ENCODE peak calls at places on chromosomes 12 and 14, in eight cellular contexts. M is GM23338, W is transverse colon, G is thoracic aorta, Y is heart right ventricle, O is psoas muscle, J is cardiac muscle cell, N is ovary. Z is an unnamed sample.

GRCh38 chr12:69886715-69887114 is 61.7 kb downstream of the MYRFL start:
- DNase-seq in M (no peak), W (no peak), G (no peak), Y (no peak), O (no peak), J (no peak), N (no peak), Z (no peak)

GRCh38 chr12:124040286-124040685 is 67.3 kb downstream of the ZNF664 start:
- DNase-seq in M (no peak), W (no peak), G (no peak), Y (no peak), O (no peak), J (peak), N (no peak), Z (no peak)

GRCh38 chr14:35632276-35633071 is 98.5 kb downstream of the INSM2 start:
- DNase-seq in M (no peak), W (no peak), G (no peak), Y (no peak), O (no peak), J (peak), N (no peak), Z (peak)

GRCh38 chr12:112386726-112387125 is 4.5 kb upstream of the HECTD4 start:
- DNase-seq in M (no peak), W (no peak), G (no peak), Y (peak), O (no peak), J (peak), N (no peak), Z (no peak)

GRCh38 chr12:123106640-123107359 is 44.1 kb downstream of the PITPNM2 start:
- DNase-seq in M (no peak), W (peak), G (no peak), Y (peak), O (peak), J (no peak), N (no peak), Z (no peak)

GRCh38 chr12:29741342-29742241 is 42.1 kb downstream of the TMTC1 start:
- DNase-seq in M (no peak), W (no peak), G (no peak), Y (no peak), O (no peak), J (peak), N (no peak), Z (peak)

GRCh38 chr14:32998433-32998832 is 59.8 kb downstream of the NPAS3 start:
- DNase-seq in M (peak), W (no peak), G (no peak), Y (no peak), O (no peak), J (peak), N (no peak), Z (peak)

GRCh38 chr14:101726295-101726953 is 35.1 kb upstream of the PPP2R5C start:
- DNase-seq in M (no peak), W (no peak), G (no peak), Y (no peak), O (no peak), J (no peak), N (no peak), Z (no peak)

GRCh38 chr14:98304574-98304973 is 967.4 kb downstream of the BCL11B start:
- DNase-seq in M (no peak), W (no peak), G (no peak), Y (no peak), O (no peak), J (no peak), N (no peak), Z (no peak)

GRCh38 chr12:111842556-111843396 is 748 bp downstream of the MAPKAPK5 start:
- DNase-seq in M (peak), W (peak), G (no peak), Y (no peak), O (no peak), J (peak), N (no peak), Z (no peak)

GRCh38 chr12:93851245-93851665 is 174.1 kb downstream of the CRADD start:
- DNase-seq in M (no peak), W (peak), G (no peak), Y (no peak), O (no peak), J (no peak), N (no peak), Z (no peak)

GRCh38 chr14:98578204-98578603 is 693.8 kb downstream of the BCL11B start:
- DNase-seq in M (no peak), W (no peak), G (no peak), Y (no peak), O (no peak), J (no peak), N (no peak), Z (peak)

GRCh38 chr12:27865421-27865820 is 85.4 kb upstream of the MANSC4 start:
- DNase-seq in M (no peak), W (no peak), G (no peak), Y (no peak), O (no peak), J (peak), N (no peak), Z (peak)

GRCh38 chr12:8127138-8127537 is 3.7 kb downstream of the CLEC4A start:
- DNase-seq in M (peak), W (no peak), G (no peak), Y (no peak), O (no peak), J (peak), N (no peak), Z (no peak)

GRCh38 chr12:110314308-110314707 is 33.3 kb downstream of the ATP2A2 start:
- DNase-seq in M (no peak), W (no peak), G (no peak), Y (no peak), O (no peak), J (peak), N (no peak), Z (peak)

GRCh38 chr14:73633517-73634332 is 11.1 kb upstream of the DNAL1 start:
- DNase-seq in M (peak), W (peak), G (no peak), Y (peak), O (peak), J (peak), N (peak), Z (peak)

GRCh38 chr12:121799175-121799841 is 4.5 kb upstream of the SETD1B start:
- DNase-seq in M (peak), W (peak), G (peak), Y (peak), O (peak), J (peak), N (no peak), Z (peak)

GRCh38 chr12:121798807-121799174 is 5.0 kb upstream of the SETD1B start:
- DNase-seq in M (no peak), W (peak), G (no peak), Y (no peak), O (peak), J (no peak), N (no peak), Z (no peak)

GRCh38 chr12:121797937-121798801 is 4.7 kb upstream of the RHOF start:
- DNase-seq in M (peak), W (peak), G (no peak), Y (peak), O (peak), J (peak), N (peak), Z (no peak)

GRCh38 chr12:121795029-121795977 is 1.8 kb upstream of the RHOF start:
- DNase-seq in M (peak), W (peak), G (no peak), Y (peak), O (peak), J (peak), N (peak), Z (no peak)

GRCh38 chr12:121796855-121797751 is 3.6 kb upstream of the RHOF start:
- DNase-seq in M (peak), W (peak), G (peak), Y (peak), O (peak), J (peak), N (peak), Z (peak)
- H3K27ac ChIP-seq in M (peak), W (peak), G (peak), Y (peak), O (peak), J (peak), N (peak), Z (peak)

GRCh38 chr14:23538785-23539184 is 12.8 kb downstream of the ZFHX2 start:
- DNase-seq in M (peak), W (no peak), G (no peak), Y (peak), O (no peak), J (peak), N (no peak), Z (no peak)
- H3K27ac ChIP-seq in M (peak), W (no peak), G (no peak), Y (no peak), O (no peak), J (no peak), N (no peak), Z (no peak)

GRCh38 chr14:51394804-51395203 is 154.8 kb downstream of the TMX1 start:
- DNase-seq in M (no peak), W (no peak), G (no peak), Y (no peak), O (no peak), J (no peak), N (no peak), Z (no peak)
- H3K27ac ChIP-seq in M (no peak), W (peak), G (peak), Y (peak), O (peak), J (no peak), N (peak), Z (peak)

GRCh38 chr14:90511795-90512331 is 115.0 kb downstream of the CALM1 start:
- DNase-seq in M (no peak), W (no peak), G (no peak), Y (no peak), O (no peak), J (no peak), N (no peak), Z (no peak)
- H3K27ac ChIP-seq in M (no peak), W (peak), G (no peak), Y (peak), O (no peak), J (no peak), N (no peak), Z (no peak)

Z was measured in astrocyte.